ENCODE peak calls at places on chromosomes 16 and 17, in nine cellular contexts. One of them, this sample, is unnamed.

GRCh38 chr17:9299695-9300094 is 275.9 kb downstream of the STX8 start:
- DNase-seq in endodermal cell: peak
- DNase-seq in cardiac muscle cell: no peak
- DNase-seq in neuronal stem cell: no peak
- DNase-seq in heart left ventricle: no peak
- DNase-seq in A673: no peak
- DNase-seq in keratinocyte: no peak
- DNase-seq in thoracic aorta: no peak
- DNase-seq in A549: no peak
- DNase-seq in this sample: no peak

GRCh38 chr17:2545393-2545792 is 33.7 kb upstream of the METTL16 start:
- DNase-seq in A673: no peak
- DNase-seq in keratinocyte: no peak
- DNase-seq in A549: no peak
- DNase-seq in heart left ventricle: peak
- DNase-seq in cardiac muscle cell: no peak
- DNase-seq in neuronal stem cell: no peak
- DNase-seq in thoracic aorta: no peak
- DNase-seq in endodermal cell: no peak
- DNase-seq in this sample: no peak

GRCh38 chr17:45705123-45706009 is 78.8 kb upstream of the CRHR1 start:
- DNase-seq in A549: peak
- DNase-seq in thoracic aorta: no peak
- DNase-seq in endodermal cell: no peak
- DNase-seq in keratinocyte: no peak
- DNase-seq in A673: no peak
- DNase-seq in heart left ventricle: no peak
- DNase-seq in cardiac muscle cell: no peak
- DNase-seq in neuronal stem cell: no peak
- DNase-seq in this sample: peak

GRCh38 chr17:9021158-9021984 is at the start of gene NTN1:
- DNase-seq in A673: peak
- DNase-seq in A549: no peak
- DNase-seq in neuronal stem cell: peak
- DNase-seq in heart left ventricle: peak
- DNase-seq in thoracic aorta: no peak
- DNase-seq in keratinocyte: no peak
- DNase-seq in endodermal cell: peak
- DNase-seq in cardiac muscle cell: peak
- DNase-seq in this sample: peak

GRCh38 chr16:49407873-49408565 is 34.4 kb downstream of the C16orf78 start:
- DNase-seq in keratinocyte: peak
- DNase-seq in heart left ventricle: peak
- DNase-seq in thoracic aorta: peak
- DNase-seq in A549: peak
- DNase-seq in A673: peak
- DNase-seq in neuronal stem cell: peak
- DNase-seq in endodermal cell: peak
- DNase-seq in cardiac muscle cell: peak
- DNase-seq in this sample: peak

GRCh38 chr16:38941-39892 is 14.2 kb downstream of the POLR3K start:
- DNase-seq in endodermal cell: no peak
- DNase-seq in A549: no peak
- DNase-seq in thoracic aorta: no peak
- DNase-seq in A673: no peak
- DNase-seq in cardiac muscle cell: no peak
- DNase-seq in neuronal stem cell: no peak
- DNase-seq in heart left ventricle: no peak
- DNase-seq in keratinocyte: peak
- DNase-seq in this sample: no peak

GRCh38 chr16:27404163-27404823 is 2.3 kb downstream of the IL21R start:
- DNase-seq in thoracic aorta: no peak
- DNase-seq in A549: no peak
- DNase-seq in A673: no peak
- DNase-seq in endodermal cell: no peak
- DNase-seq in neuronal stem cell: no peak
- DNase-seq in keratinocyte: no peak
- DNase-seq in heart left ventricle: no peak
- DNase-seq in cardiac muscle cell: no peak
- DNase-seq in this sample: no peak

GRCh38 chr17:7260601-7261376 is 1.5 kb downstream of the CLDN7 start:
- DNase-seq in thoracic aorta: no peak
- DNase-seq in cardiac muscle cell: no peak
- DNase-seq in A673: no peak
- DNase-seq in A549: no peak
- DNase-seq in heart left ventricle: peak
- DNase-seq in endodermal cell: peak
- DNase-seq in keratinocyte: no peak
- DNase-seq in neuronal stem cell: no peak
- DNase-seq in this sample: no peak

GRCh38 chr17:31825961-31826691 is 32.9 kb downstream of the COPRS start:
- DNase-seq in A673: no peak
- DNase-seq in cardiac muscle cell: peak
- DNase-seq in neuronal stem cell: no peak
- DNase-seq in heart left ventricle: no peak
- DNase-seq in endodermal cell: no peak
- DNase-seq in A549: no peak
- DNase-seq in keratinocyte: peak
- DNase-seq in thoracic aorta: peak
- DNase-seq in this sample: no peak

GRCh38 chr17:40564195-40564882 is 933 bp downstream of the CCR7 start:
- DNase-seq in heart left ventricle: no peak
- DNase-seq in keratinocyte: no peak
- DNase-seq in A673: no peak
- DNase-seq in A549: no peak
- DNase-seq in thoracic aorta: no peak
- DNase-seq in endodermal cell: peak
- DNase-seq in cardiac muscle cell: no peak
- DNase-seq in neuronal stem cell: no peak
- DNase-seq in this sample: no peak

GRCh38 chr16:24731722-24732419 is 2.4 kb downstream of the TNRC6A start:
- DNase-seq in neuronal stem cell: no peak
- DNase-seq in A673: no peak
- DNase-seq in heart left ventricle: peak
- DNase-seq in endodermal cell: no peak
- DNase-seq in A549: no peak
- DNase-seq in thoracic aorta: no peak
- DNase-seq in keratinocyte: no peak
- DNase-seq in cardiac muscle cell: no peak
- DNase-seq in this sample: no peak

GRCh38 chr17:82970818-82971610 is 108.4 kb upstream of the METRNL start:
- DNase-seq in keratinocyte: no peak
- DNase-seq in cardiac muscle cell: no peak
- DNase-seq in neuronal stem cell: no peak
- DNase-seq in endodermal cell: peak
- DNase-seq in thoracic aorta: no peak
- DNase-seq in heart left ventricle: no peak
- DNase-seq in A673: no peak
- DNase-seq in A549: no peak
- DNase-seq in this sample: no peak

GRCh38 chr16:80148826-80149225 is 392.0 kb upstream of the DYNLRB2 start:
- DNase-seq in A673: no peak
- DNase-seq in keratinocyte: no peak
- DNase-seq in cardiac muscle cell: no peak
- DNase-seq in heart left ventricle: no peak
- DNase-seq in neuronal stem cell: no peak
- DNase-seq in endodermal cell: no peak
- DNase-seq in thoracic aorta: no peak
- DNase-seq in A549: no peak
- DNase-seq in this sample: no peak

GRCh38 chr17:77644181-77644972 is 314.1 kb upstream of the TNRC6C start:
- DNase-seq in A673: no peak
- DNase-seq in cardiac muscle cell: no peak
- DNase-seq in thoracic aorta: no peak
- DNase-seq in keratinocyte: no peak
- DNase-seq in A549: no peak
- DNase-seq in neuronal stem cell: no peak
- DNase-seq in heart left ventricle: no peak
- DNase-seq in endodermal cell: peak
- DNase-seq in this sample: no peak

GRCh38 chr17:74740641-74741387 is 3.8 kb downstream of the RAB37 start:
- DNase-seq in heart left ventricle: no peak
- DNase-seq in endodermal cell: no peak
- DNase-seq in neuronal stem cell: no peak
- DNase-seq in thoracic aorta: no peak
- DNase-seq in A549: no peak
- DNase-seq in cardiac muscle cell: no peak
- DNase-seq in A673: no peak
- DNase-seq in keratinocyte: no peak
- DNase-seq in this sample: no peak

GRCh38 chr17:80938556-80938955 is 53.1 kb upstream of the CHMP6 start:
- DNase-seq in endodermal cell: no peak
- DNase-seq in A673: no peak
- DNase-seq in thoracic aorta: no peak
- DNase-seq in cardiac muscle cell: no peak
- DNase-seq in neuronal stem cell: no peak
- DNase-seq in keratinocyte: no peak
- DNase-seq in heart left ventricle: peak
- DNase-seq in A549: no peak
- DNase-seq in this sample: no peak

GRCh38 chr17:60089097-60089844 is 10.6 kb upstream of the HEATR6 start:
- DNase-seq in A673: no peak
- DNase-seq in keratinocyte: no peak
- DNase-seq in A549: no peak
- DNase-seq in thoracic aorta: no peak
- DNase-seq in endodermal cell: no peak
- DNase-seq in neuronal stem cell: no peak
- DNase-seq in heart left ventricle: no peak
- DNase-seq in cardiac muscle cell: no peak
- DNase-seq in this sample: no peak

GRCh38 chr17:57235124-57235523 is 21.2 kb upstream of the MSI2 start:
- DNase-seq in A673: no peak
- DNase-seq in thoracic aorta: no peak
- DNase-seq in keratinocyte: no peak
- DNase-seq in endodermal cell: no peak
- DNase-seq in cardiac muscle cell: no peak
- DNase-seq in heart left ventricle: no peak
- DNase-seq in neuronal stem cell: no peak
- DNase-seq in A549: no peak
- DNase-seq in this sample: no peak

GRCh38 chr17:77371117-77371887 is 230.5 kb downstream of the SEC14L1 start:
- DNase-seq in neuronal stem cell: no peak
- DNase-seq in A549: no peak
- DNase-seq in keratinocyte: no peak
- DNase-seq in A673: no peak
- DNase-seq in endodermal cell: no peak
- DNase-seq in heart left ventricle: peak
- DNase-seq in cardiac muscle cell: peak
- DNase-seq in thoracic aorta: no peak
- DNase-seq in this sample: no peak

DNA sequence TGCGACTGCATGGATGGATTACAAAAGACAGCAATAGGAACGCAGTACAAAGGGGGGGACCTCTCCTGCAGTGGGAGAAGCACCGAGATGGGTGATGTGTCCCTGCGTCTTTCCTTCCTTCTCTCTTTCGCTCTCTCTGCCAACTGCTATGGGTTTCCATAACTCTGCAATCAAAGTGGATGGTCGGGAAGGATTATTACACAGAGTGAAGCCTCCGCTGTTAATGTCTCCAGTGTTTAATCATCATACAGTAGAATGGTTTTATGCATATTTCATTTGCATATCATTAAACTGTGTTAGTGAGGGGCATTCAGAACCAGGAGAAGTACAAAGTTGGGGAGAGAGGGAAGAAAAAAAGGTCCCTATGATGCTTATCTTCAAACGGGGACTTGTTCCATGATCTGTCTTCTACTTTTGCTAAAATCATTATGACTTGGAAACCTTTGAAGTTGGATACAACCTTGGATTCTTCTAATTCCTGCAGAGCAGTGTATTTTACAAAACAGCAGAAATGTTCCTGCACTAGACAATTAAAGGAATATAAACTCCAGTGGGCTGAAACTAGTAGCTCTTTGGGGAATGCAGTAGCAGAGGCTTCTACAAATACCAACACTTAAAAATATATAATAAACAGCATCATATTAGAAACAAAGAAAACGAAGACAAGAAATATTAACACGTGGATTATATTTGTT is 256.0 kb upstream of the PMFBP1 start:
- DNase-seq in heart left ventricle: no peak
- DNase-seq in neuronal stem cell: no peak
- DNase-seq in thoracic aorta: no peak
- DNase-seq in endodermal cell: no peak
- DNase-seq in cardiac muscle cell: no peak
- DNase-seq in keratinocyte: no peak
- DNase-seq in A673: no peak
- DNase-seq in A549: no peak
- DNase-seq in this sample: peak
- H3K27ac ChIP-seq in heart left ventricle: no peak
- H3K27ac ChIP-seq in neuronal stem cell: no peak
- H3K27ac ChIP-seq in thoracic aorta: no peak
- H3K27ac ChIP-seq in endodermal cell: no peak
- H3K27ac ChIP-seq in cardiac muscle cell: no peak
- H3K27ac ChIP-seq in keratinocyte: no peak
- H3K27ac ChIP-seq in A673: no peak
- H3K27ac ChIP-seq in A549: no peak
- H3K27ac ChIP-seq in this sample: peak

DNA sequence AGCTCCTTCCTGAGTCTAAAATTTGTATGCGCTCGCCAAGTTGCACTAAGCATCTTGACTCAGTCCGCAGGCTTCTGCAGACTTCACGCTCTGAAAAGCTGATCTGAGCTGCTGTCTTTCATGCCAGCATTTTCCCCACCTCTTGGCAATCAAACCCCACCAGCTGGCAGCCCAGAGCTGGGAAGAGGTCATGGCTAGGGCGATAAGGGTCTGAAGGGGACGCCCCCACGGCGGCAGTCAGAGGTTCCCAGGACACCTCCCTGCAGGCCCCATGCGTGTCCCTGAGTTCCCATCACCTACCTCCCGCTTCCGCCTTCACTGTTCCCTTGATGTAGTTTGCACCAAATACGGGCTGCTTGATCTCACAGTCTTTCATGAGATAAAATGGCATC is 5.1 kb upstream of the UNC13D start:
- DNase-seq in endodermal cell: no peak
- DNase-seq in thoracic aorta: no peak
- DNase-seq in A673: no peak
- DNase-seq in A549: no peak
- DNase-seq in heart left ventricle: no peak
- DNase-seq in cardiac muscle cell: peak
- DNase-seq in keratinocyte: no peak
- DNase-seq in neuronal stem cell: no peak
- DNase-seq in this sample: no peak
- H3K27ac ChIP-seq in endodermal cell: no peak
- H3K27ac ChIP-seq in thoracic aorta: no peak
- H3K27ac ChIP-seq in A673: no peak
- H3K27ac ChIP-seq in A549: no peak
- H3K27ac ChIP-seq in heart left ventricle: peak
- H3K27ac ChIP-seq in cardiac muscle cell: no peak
- H3K27ac ChIP-seq in keratinocyte: no peak
- H3K27ac ChIP-seq in neuronal stem cell: no peak
- H3K27ac ChIP-seq in this sample: peak

GRCh38 chr16:3444032-3444388 is 530 bp downstream of the NAA60 start:
- DNase-seq in A673: peak
- DNase-seq in thoracic aorta: no peak
- DNase-seq in endodermal cell: peak
- DNase-seq in cardiac muscle cell: peak
- DNase-seq in A549: peak
- DNase-seq in keratinocyte: no peak
- DNase-seq in heart left ventricle: no peak
- DNase-seq in neuronal stem cell: no peak
- DNase-seq in this sample: no peak
- H3K27ac ChIP-seq in A673: peak
- H3K27ac ChIP-seq in thoracic aorta: peak
- H3K27ac ChIP-seq in endodermal cell: peak
- H3K27ac ChIP-seq in cardiac muscle cell: peak
- H3K27ac ChIP-seq in A549: peak
- H3K27ac ChIP-seq in keratinocyte: peak
- H3K27ac ChIP-seq in heart left ventricle: peak
- H3K27ac ChIP-seq in neuronal stem cell: no peak
- H3K27ac ChIP-seq in this sample: peak

GRCh38 chr17:12422632-12423031 is 243.1 kb upstream of the MYOCD start:
- DNase-seq in endodermal cell: no peak
- DNase-seq in A549: no peak
- DNase-seq in keratinocyte: no peak
- DNase-seq in neuronal stem cell: no peak
- DNase-seq in heart left ventricle: peak
- DNase-seq in thoracic aorta: no peak
- DNase-seq in A673: no peak
- DNase-seq in cardiac muscle cell: no peak
- DNase-seq in this sample: no peak
- H3K27ac ChIP-seq in endodermal cell: no peak
- H3K27ac ChIP-seq in A549: no peak
- H3K27ac ChIP-seq in keratinocyte: no peak
- H3K27ac ChIP-seq in neuronal stem cell: no peak
- H3K27ac ChIP-seq in heart left ventricle: no peak
- H3K27ac ChIP-seq in thoracic aorta: no peak
- H3K27ac ChIP-seq in A673: no peak
- H3K27ac ChIP-seq in cardiac muscle cell: no peak
- H3K27ac ChIP-seq in this sample: no peak